ENCODE peak calls at places on chromosomes 5 and 9, in five cellular contexts. A, O, Z, L and X are unnamed samples.

GRCh38 chr5:41903892-41904799 is at the start of gene RIMOC1:
- DNase-seq in A (peak; percentile 100), Z (peak; percentile 99), L (peak; percentile 100), O (peak; percentile 99), X (peak; percentile 100)

GRCh38 chr5:111853748-111854147 is 96.8 kb upstream of the NREP start:
- DNase-seq in Z (no peak), O (peak; percentile 51), L (no peak), A (no peak), X (peak; percentile 22)

GRCh38 chr5:77133061-77133758 is 46.1 kb upstream of the ZBED3 start:
- DNase-seq in L (no peak), Z (peak; percentile 84), O (peak; percentile 62), A (peak; percentile 94), X (peak; percentile 97)

GRCh38 chr9:93387791-93388190 is 63.7 kb upstream of the FAM120A start:
- DNase-seq in A (no peak), L (peak; percentile 71), O (peak; percentile 92), Z (no peak), X (no peak)

GRCh38 chr9:124088476-124088837 is 76.9 kb downstream of the LHX2 start:
- DNase-seq in L (no peak), A (no peak), Z (no peak), O (peak; percentile 64), X (no peak)

GRCh38 chr5:1205255-1206180 is 4.1 kb downstream of the SLC6A19 start:
- DNase-seq in O (no peak), A (no peak), L (no peak), Z (no peak), X (no peak)

GRCh38 chr9:128218518-128219389 is 15.6 kb downstream of the DNM1 start:
- DNase-seq in L (no peak), Z (peak; percentile 97), A (no peak), O (peak; percentile 97), X (peak; percentile 46)

GRCh38 chr9:133113928-133114351 is 7.1 kb downstream of the RALGDS start:
- DNase-seq in L (peak; percentile 27), A (no peak), O (peak; percentile 65), Z (peak; percentile 81), X (peak; percentile 12)

GRCh38 chr5:31193591-31194457 is at the start of gene CDH6:
- DNase-seq in A (no peak), Z (no peak), L (peak; percentile 71), O (peak; percentile 97), X (peak; percentile 16)

GRCh38 chr5:139251695-139252288 is 41.7 kb upstream of the MATR3 start:
- DNase-seq in Z (no peak), A (no peak), O (no peak), L (no peak), X (no peak)

GRCh38 chr5:172223901-172224873 is 30.2 kb downstream of the EFCAB9 start:
- DNase-seq in Z (no peak), O (no peak), L (no peak), A (no peak), X (no peak)

GRCh38 chr9:129550199-129550839 is 70.6 kb downstream of the C9orf50 start:
- DNase-seq in L (peak; percentile 51), Z (peak; percentile 88), A (peak; percentile 65), O (peak; percentile 89), X (peak; percentile 72)

GRCh38 chr5:1439388-1440097 is 5.7 kb downstream of the SLC6A3 start:
- DNase-seq in L (no peak), A (no peak), Z (no peak), O (no peak), X (no peak)

GRCh38 chr9:95023217-95024003 is 294.1 kb downstream of the FANCC start:
- DNase-seq in Z (peak; percentile 62), A (peak; percentile 88), L (no peak), O (no peak), X (peak; percentile 90)

GRCh38 chr9:99158629-99159028 is 53.7 kb downstream of the TGFBR1 start:
- DNase-seq in L (no peak), Z (no peak), O (no peak), A (no peak), X (no peak)

GRCh38 chr5:64339776-64340175 is 166.0 kb upstream of the RGS7BP start:
- DNase-seq in A (no peak), Z (no peak), L (no peak), O (no peak), X (peak; percentile 37)

GRCh38 chr5:94623026-94623425 is 4.6 kb downstream of the SLF1 start:
- DNase-seq in O (peak; percentile 29), A (no peak), Z (no peak), L (no peak), X (peak; percentile 13)

GRCh38 chr9:137031904-137032639 is at the start of gene FUT7:
- DNase-seq in Z (no peak), L (no peak), A (no peak), O (no peak), X (no peak)

GRCh38 chr9:107373809-107374208 is 90.7 kb downstream of the RAD23B start:
- DNase-seq in A (no peak), Z (no peak), O (no peak), L (no peak), X (no peak)

GRCh38 chr5:5293029-5293428 is 129.4 kb upstream of the ICE1 start:
- DNase-seq in L (no peak), O (peak; percentile 5), Z (no peak), A (no peak), X (no peak)

GRCh38 chr5:83387041-83387440 is 84.5 kb upstream of the VCAN start:
- DNase-seq in Z (no peak), O (no peak), L (no peak), A (no peak), X (no peak)